ENCODE peak calls at places on chromosomes 4 and X, in nine cellular contexts. L is T-helper 2 cell; X is germinal center; T is activated T-cell treated with anti-CD3 and anti-CD28 coated beads for 48 hours; R is NCI-H187; B is lower lobe of right lung; G is CD4-positive, alpha-beta T cell; O is iPS DF 19.7; W is frontal cortex. A is an unnamed sample.

GRCh38 chrX:68508799-68509198 is 9.9 kb downstream of the YIPF6 start:
- DNase-seq in L (no peak), X (no peak), T (no peak), R (no peak), B (no peak), G (no peak), O (peak), W (no peak), A (no peak)

GRCh38 chrX:41468647-41469323 is 21.6 kb downstream of the NYX start:
- DNase-seq in L (no peak), X (no peak), T (no peak), R (peak), B (no peak), G (no peak), O (no peak), W (no peak), A (no peak)

GRCh38 chr4:175147233-175147632 is 229.1 kb downstream of the ADAM29 start:
- DNase-seq in L (no peak), X (no peak), T (no peak), R (no peak), B (no peak), G (no peak), O (no peak), W (no peak), A (no peak)

GRCh38 chrX:10952619-10953018 is 158.5 kb upstream of the HCCS start:
- DNase-seq in L (no peak), X (no peak), T (no peak), R (no peak), B (no peak), G (no peak), O (no peak), W (no peak), A (no peak)

GRCh38 chrX:46645614-46646013 is 72.0 kb downstream of the CHST7 start:
- DNase-seq in L (no peak), X (no peak), T (no peak), R (no peak), B (peak), G (no peak), O (no peak), W (no peak), A (no peak)

GRCh38 chr4:176593943-176594342 is 198.8 kb downstream of the VEGFC start:
- DNase-seq in L (no peak), X (no peak), T (no peak), R (no peak), B (no peak), G (no peak), O (no peak), W (no peak), A (no peak)

GRCh38 chr4:138409670-138410069 is 167.5 kb upstream of the SLC7A11 start:
- DNase-seq in L (no peak), X (no peak), T (no peak), R (no peak), B (no peak), G (no peak), O (no peak), W (no peak), A (no peak)

GRCh38 chr4:30380404-30380998 is 339.7 kb upstream of the PCDH7 start:
- DNase-seq in L (no peak), X (no peak), T (peak), R (no peak), B (no peak), G (no peak), O (peak), W (no peak), A (no peak)

GRCh38 chrX:102765217-102765616 is 44.7 kb downstream of the GPRASP3 start:
- DNase-seq in L (no peak), X (no peak), T (no peak), R (no peak), B (no peak), G (no peak), O (no peak), W (no peak), A (no peak)

GRCh38 chrX:53249387-53250042 is 24.5 kb upstream of the KDM5C start:
- DNase-seq in L (no peak), X (no peak), T (no peak), R (no peak), B (no peak), G (no peak), O (no peak), W (no peak), A (no peak)

GRCh38 chr4:37904824-37905223 is 13.9 kb downstream of the TBC1D1 start:
- DNase-seq in L (no peak), X (no peak), T (no peak), R (no peak), B (no peak), G (no peak), O (no peak), W (no peak), A (no peak)

GRCh38 chr4:137417676-137418075 is 114.6 kb downstream of the PCDH18 start:
- DNase-seq in L (no peak), X (no peak), T (no peak), R (no peak), B (no peak), G (no peak), O (no peak), W (no peak), A (no peak)

GRCh38 chr4:15600176-15600575 is 55.0 kb downstream of the FBXL5 start:
- DNase-seq in L (no peak), X (no peak), T (no peak), R (no peak), B (no peak), G (no peak), O (no peak), W (no peak), A (no peak)

GRCh38 chr4:22191565-22192301 is 243.2 kb upstream of the KCNIP4 start:
- DNase-seq in L (no peak), X (no peak), T (no peak), R (no peak), B (no peak), G (no peak), O (no peak), W (no peak), A (no peak)

GRCh38 chrX:3129256-3129655 is 88.0 kb downstream of the ARSF start:
- DNase-seq in L (no peak), X (no peak), T (no peak), R (no peak), B (no peak), G (no peak), O (no peak), W (no peak), A (no peak)

GRCh38 chrX:6279277-6279909 is 50.7 kb upstream of the NLGN4X start:
- DNase-seq in L (no peak), X (no peak), T (no peak), R (no peak), B (no peak), G (no peak), O (peak), W (no peak), A (no peak)

GRCh38 chrX:13748486-13748885 is 13.9 kb downstream of the OFD1 start:
- DNase-seq in L (no peak), X (no peak), T (no peak), R (no peak), B (no peak), G (no peak), O (no peak), W (no peak), A (no peak)

GRCh38 chr4:74314944-74315343 is 6.7 kb downstream of the EPGN start:
- DNase-seq in L (no peak), X (no peak), T (no peak), R (no peak), B (no peak), G (no peak), O (no peak), W (no peak), A (no peak)

GRCh38 chr4:37243722-37244582 is 591 bp upstream of the NWD2 start:
- DNase-seq in L (no peak), X (peak), T (no peak), R (no peak), B (peak), G (no peak), O (no peak), W (peak), A (no peak)

GRCh38 chr4:22473268-22473667 is 42.6 kb downstream of the ADGRA3 start:
- DNase-seq in L (no peak), X (no peak), T (no peak), R (no peak), B (no peak), G (no peak), O (no peak), W (no peak), A (no peak)

GRCh38 chr4:727576-727975 is 21.9 kb downstream of the PCGF3 start:
- DNase-seq in L (no peak), X (no peak), T (no peak), R (no peak), B (no peak), G (no peak), O (no peak), W (no peak), A (no peak)

GRCh38 chrX:154369453-154370299 is 4.8 kb downstream of the FLNA start:
- DNase-seq in L (peak), X (no peak), T (peak), R (no peak), B (peak), G (peak), O (peak), W (peak), A (no peak)

GRCh38 chr4:28427306-28428085 is 1566.9 kb downstream of the STIM2 start:
- DNase-seq in L (no peak), X (no peak), T (no peak), R (no peak), B (no peak), G (no peak), O (no peak), W (no peak), A (no peak)

A was measured in D721Med.